ENCODE peak calls at places on chromosomes 16 and 17, in seven cellular contexts. Q is GM12865; T is endothelial cell of umbilical vein; M is coronary artery; J is kidney; R is neural crest cell; N is activated CD8-positive, alpha-beta T cell treated with anti-CD3 and anti-CD28 coated beads for 36 hours. G is an unnamed sample.

GRCh38 chr16:53417011-53417410 is 17.3 kb upstream of the RBL2 start:
- DNase-seq in N (no peak), R (no peak), Q (no peak), M (no peak), T (no peak), J (no peak), G (no peak)

GRCh38 chr16:62903961-62904502 is 867.8 kb upstream of the CDH8 start:
- DNase-seq in Q (no peak), T (no peak), R (no peak), M (no peak), J (no peak), N (no peak), G (no peak)

GRCh38 chr17:81714412-81715106 is 2.5 kb downstream of the SLC25A10 start:
- DNase-seq in T (no peak), R (no peak), Q (no peak), N (no peak), M (no peak), J (peak; percentile 72), G (no peak)

GRCh38 chr16:11245988-11246387 is 10.0 kb downstream of the SOCS1 start:
- DNase-seq in M (no peak), N (peak; percentile 62), T (no peak), J (no peak), R (no peak), Q (peak; percentile 67), G (no peak)

GRCh38 chr17:79827179-79827578 is 12.1 kb downstream of the CBX4 start:
- DNase-seq in M (no peak), T (no peak), J (no peak), R (no peak), Q (no peak), N (no peak), G (no peak)

GRCh38 chr16:17467923-17468540 is 2.7 kb downstream of the XYLT1 start:
- DNase-seq in N (peak; percentile 68), J (peak; percentile 73), R (peak; percentile 71), T (no peak), Q (peak; percentile 53), M (peak; percentile 79), G (no peak)

GRCh38 chr16:66594739-66595138 is 9.8 kb upstream of the CMTM3 start:
- DNase-seq in T (no peak), J (no peak), N (no peak), Q (peak; percentile 19), R (no peak), M (no peak), G (no peak)

GRCh38 chr17:15463363-15463762 is 4.1 kb downstream of the CDRT4 start:
- DNase-seq in J (no peak), R (no peak), T (peak; percentile 54), Q (no peak), N (no peak), M (no peak), G (no peak)

GRCh38 chr17:64198711-64199110 is 64.3 kb downstream of the TEX2 start:
- DNase-seq in J (no peak), Q (no peak), M (no peak), R (no peak), N (no peak), T (no peak), G (no peak)

GRCh38 chr17:82787081-82787848 is 35.4 kb downstream of the TBCD start:
- DNase-seq in R (no peak), M (no peak), Q (peak; percentile 77), J (no peak), N (no peak), T (no peak), G (no peak)

GRCh38 chr16:72896719-72897118 is 151.2 kb downstream of the ZFHX3 start:
- DNase-seq in R (no peak), M (no peak), N (no peak), Q (no peak), T (no peak), J (no peak), G (no peak)

GRCh38 chr17:77425791-77426641 is 285.2 kb downstream of the SEC14L1 start:
- DNase-seq in R (no peak), Q (no peak), M (no peak), N (peak; percentile 82), T (no peak), J (no peak), G (peak; percentile 51)

GRCh38 chr17:2414665-2415064 is 13.8 kb upstream of the MNT start:
- DNase-seq in Q (no peak), M (no peak), J (no peak), R (no peak), N (no peak), T (no peak), G (no peak)

GRCh38 chr16:67846063-67846319 is 742 bp upstream of the NUTF2 start:
- DNase-seq in M (no peak), J (no peak), T (no peak), N (no peak), R (no peak), Q (no peak), G (no peak)

GRCh38 chr17:16378631-16379282 is 2.1 kb upstream of the UBB start:
- DNase-seq in N (no peak), R (no peak), T (no peak), J (peak; percentile 51), Q (no peak), M (no peak), G (no peak)

GRCh38 chr17:15501788-15502187 is 34.4 kb upstream of the CDRT4 start:
- DNase-seq in M (no peak), N (no peak), Q (no peak), R (no peak), J (no peak), T (no peak), G (no peak)

GRCh38 chr16:14232106-14232890 is 161.2 kb downstream of the MRTFB start:
- DNase-seq in T (peak; percentile 6), J (peak; percentile 80), R (no peak), N (no peak), M (no peak), Q (no peak), G (no peak)

GRCh38 chr16:17773698-17774101 is 302.9 kb upstream of the XYLT1 start:
- DNase-seq in R (no peak), T (no peak), N (no peak), M (no peak), Q (no peak), J (no peak), G (no peak)

GRCh38 chr17:60910415-60910814 is 232.8 kb downstream of the BCAS3 start:
- DNase-seq in Q (no peak), T (no peak), J (no peak), M (no peak), R (no peak), N (no peak), G (no peak)

GRCh38 chr16:30761427-30761927 is 385 bp downstream of the CFAP119 start:
- DNase-seq in J (peak; percentile 78), M (no peak), T (peak; percentile 41), Q (peak; percentile 66), R (peak; percentile 51), N (peak; percentile 77), G (peak; percentile 29)

GRCh38 chr16:54783226-54783625 is 147.4 kb upstream of the IRX5 start:
- DNase-seq in R (no peak), T (no peak), N (no peak), J (no peak), M (no peak), Q (no peak), G (no peak)

GRCh38 chr17:49515196-49515770 is 20.2 kb downstream of the NGFR start:
- DNase-seq in T (no peak), Q (peak; percentile 95), J (peak; percentile 97), N (no peak), M (peak; percentile 96), R (peak; percentile 51), G (no peak)

GRCh38 chr17:68290268-68290954 is 516 bp downstream of the SLC16A6 start:
- DNase-seq in J (peak; percentile 86), T (no peak), Q (peak; percentile 74), M (no peak), N (peak; percentile 67), R (no peak), G (peak; percentile 69)

DNA sequence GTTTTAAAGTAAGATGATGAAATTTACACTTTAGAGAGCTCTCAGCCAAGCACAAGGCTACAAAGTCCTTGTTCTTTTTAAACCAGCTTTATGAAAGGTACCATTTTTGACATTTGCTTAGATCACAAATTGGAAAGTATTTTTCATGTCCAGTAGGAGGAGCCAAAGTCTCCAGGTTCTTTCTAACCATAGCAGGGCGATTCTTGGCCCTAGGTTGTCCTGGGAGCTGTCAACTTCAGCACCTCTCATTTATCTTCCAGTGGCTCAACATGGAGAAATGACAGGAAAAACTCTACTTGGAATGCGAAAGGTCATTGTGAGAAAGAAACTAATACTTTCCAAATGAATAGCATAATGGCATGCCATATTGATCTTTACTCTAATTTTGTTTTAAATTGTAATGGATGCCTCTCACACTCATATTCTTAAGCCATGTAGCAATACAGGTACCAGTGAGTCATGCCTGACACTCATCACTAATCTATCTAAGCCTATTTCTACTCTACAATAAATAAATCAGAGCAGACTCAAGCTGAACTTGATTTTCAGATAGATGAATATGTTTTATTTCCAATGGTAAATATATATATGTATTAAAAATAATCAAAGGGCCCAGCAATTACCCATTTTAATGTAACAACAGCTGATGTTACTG is 919.1 kb upstream of the EEF2KMT start:
- DNase-seq in N (no peak), Q (no peak), M (no peak), T (no peak), J (no peak), R (no peak), G (no peak)
- TF ChIP-seq CTCF in N (no peak), Q (peak; percentile 39), M (no peak), T (no peak), J (peak; percentile 16), R (peak; percentile 75), G (no peak)

GRCh38 chr16:80612461-80613017 is 71.7 kb downstream of the DYNLRB2 start:
- DNase-seq in M (no peak), J (no peak), Q (no peak), R (no peak), T (no peak), N (no peak), G (no peak)

GRCh38 chr16:80611930-80612327 is 71.1 kb downstream of the DYNLRB2 start:
- DNase-seq in J (no peak), M (no peak), T (no peak), N (no peak), Q (no peak), R (no peak), G (no peak)

GRCh38 chr16:80615751-80616150 is 75.0 kb downstream of the DYNLRB2 start:
- DNase-seq in M (no peak), Q (no peak), J (no peak), R (no peak), N (no peak), T (no peak), G (no peak)

GRCh38 chr16:80616362-80616761 is 75.6 kb downstream of the DYNLRB2 start:
- DNase-seq in J (no peak), M (no peak), Q (no peak), R (no peak), T (no peak), N (no peak), G (no peak)

GRCh38 chr16:80614908-80615696 is 74.3 kb downstream of the DYNLRB2 start:
- DNase-seq in Q (no peak), M (no peak), J (no peak), N (no peak), R (no peak), T (peak; percentile 34), G (no peak)
- TF ChIP-seq CTCF in Q (no peak), M (no peak), J (no peak), N (no peak), R (no peak), T (peak; percentile 7), G (no peak)

GRCh38 chr17:29933379-29933778 is 3.4 kb upstream of the SSH2 start:
- DNase-seq in N (no peak), T (peak; percentile 24), R (no peak), M (no peak), Q (no peak), J (no peak), G (no peak)
- TF ChIP-seq CTCF in N (no peak), T (peak; percentile 20), R (no peak), M (no peak), Q (no peak), J (no peak), G (no peak)

GRCh38 chr17:10357768-10358167 is 15.0 kb downstream of the MYH13 start:
- DNase-seq in J (no peak), M (no peak), R (no peak), Q (peak; percentile 54), N (peak; percentile 60), T (no peak), G (no peak)
- TF ChIP-seq CTCF in J (peak; percentile 8), M (no peak), R (peak; percentile 55), Q (peak; percentile 69), N (peak; percentile 41), T (no peak), G (peak; percentile 16)